ENCODE peak calls at places on chromosomes 7 and 10, in six cellular contexts. C is coronary artery, S is psoas muscle, G is skeletal muscle cell, J is thoracic aorta, H is fibroblast of mammary gland. B is an unnamed sample.

GRCh38 chr7:82375713-82376112 is 67.9 kb downstream of the CACNA2D1 start:
- DNase-seq in J (no peak), G (no peak), H (no peak), C (no peak), S (no peak), B (no peak)

GRCh38 chr10:103612462-103613365 is 119.2 kb downstream of the NEURL1 start:
- DNase-seq in S (no peak), G (peak; percentile 45), C (no peak), H (peak; percentile 92), J (no peak), B (no peak)

GRCh38 chr7:2735744-2736143 is 47.7 kb downstream of the AMZ1 start:
- DNase-seq in G (no peak), J (no peak), S (no peak), H (no peak), C (peak; percentile 68), B (no peak)

GRCh38 chr10:97683556-97684357 is 3.3 kb downstream of the AVPI1 start:
- DNase-seq in H (peak; percentile 72), J (no peak), G (no peak), C (no peak), S (no peak), B (no peak)

GRCh38 chr7:141272417-141272816 is 198.6 kb downstream of the TMEM178B start:
- DNase-seq in C (no peak), H (no peak), S (no peak), J (no peak), G (no peak), B (no peak)

GRCh38 chr7:46619723-46620310 is 698.7 kb upstream of the IGFBP3 start:
- DNase-seq in H (no peak), G (no peak), C (no peak), J (no peak), S (no peak), B (no peak)

GRCh38 chr7:16129431-16130126 is 291.8 kb downstream of the CRPPA start:
- DNase-seq in G (peak; percentile 75), C (no peak), J (no peak), H (peak; percentile 87), S (no peak), B (no peak)

GRCh38 chr7:142787783-142788182 is 17.0 kb downstream of the PRSS2 start:
- DNase-seq in J (no peak), S (no peak), C (no peak), H (no peak), G (no peak), B (no peak)

GRCh38 chr10:132970641-132971438 is 28.5 kb upstream of the CFAP46 start:
- DNase-seq in G (no peak), J (no peak), C (no peak), S (no peak), H (no peak), B (peak; percentile 33)

GRCh38 chr10:102004376-102004775 is 51.6 kb downstream of the ARMH3 start:
- DNase-seq in G (peak; percentile 76), C (no peak), H (peak; percentile 86), S (no peak), J (no peak), B (no peak)

GRCh38 chr10:133201151-133201947 is 28.7 kb upstream of the UTF1 start:
- DNase-seq in J (no peak), S (no peak), C (no peak), G (no peak), H (no peak), B (no peak)

GRCh38 chr10:64091889-64092288 is 570.7 kb downstream of the REEP3 start:
- DNase-seq in J (no peak), G (no peak), H (no peak), S (no peak), C (no peak), B (no peak)

GRCh38 chr10:47402681-47403301 is 18.7 kb upstream of the ZNF488 start:
- DNase-seq in H (peak; percentile 87), C (no peak), J (no peak), S (peak; percentile 50), G (peak; percentile 33), B (no peak)

GRCh38 chr7:42232275-42232674 is 4.7 kb downstream of the GLI3 start:
- DNase-seq in J (no peak), H (peak; percentile 71), G (peak; percentile 37), S (peak; percentile 42), C (no peak), B (no peak)

GRCh38 chr10:129394739-129395298 is 72.2 kb upstream of the MGMT start:
- DNase-seq in S (no peak), C (no peak), H (no peak), J (no peak), G (no peak), B (no peak)

GRCh38 chr7:80387634-80388033 is 124.2 kb downstream of the GNAT3 start:
- DNase-seq in G (no peak), C (no peak), H (no peak), J (no peak), S (no peak), B (no peak)

GRCh38 chr7:130141161-130141857 is 63.9 kb downstream of the TMEM209 start:
- DNase-seq in C (no peak), H (peak; percentile 74), G (no peak), S (peak; percentile 42), J (no peak), B (peak; percentile 47)

GRCh38 chr7:66557214-66558200 is 71.2 kb upstream of the KCTD7 start:
- DNase-seq in G (no peak), J (no peak), H (peak; percentile 43), C (no peak), S (peak; percentile 75), B (peak; percentile 74)

GRCh38 chr7:79182283-79182682 is 271.2 kb downstream of the MAGI2 start:
- DNase-seq in G (peak; percentile 64), H (peak; percentile 91), S (no peak), C (no peak), J (no peak), B (no peak)

GRCh38 chr10:72344932-72345331 is 9.8 kb downstream of the DNAJB12 start:
- DNase-seq in G (no peak), H (no peak), J (no peak), C (no peak), S (no peak), B (no peak)

GRCh38 chr7:155856656-155857055 is 44.4 kb upstream of the SHH start:
- DNase-seq in H (no peak), C (peak; percentile 29), J (no peak), G (no peak), S (no peak), B (no peak)

GRCh38 chr7:36820527-36821170 is 96.4 kb upstream of the AOAH start:
- DNase-seq in C (no peak), S (no peak), G (no peak), J (no peak), H (peak; percentile 38), B (no peak)

GRCh38 chr10:72321248-72322029 is 33.3 kb downstream of the DNAJB12 start:
- DNase-seq in J (no peak), H (no peak), S (no peak), C (no peak), G (no peak), B (no peak)

GRCh38 chr7:124784879-124785818 is 19.6 kb upstream of the GPR37 start:
- DNase-seq in S (peak; percentile 19), G (peak; percentile 10), J (no peak), C (no peak), H (peak; percentile 55), B (peak; percentile 64)

GRCh38 chr10:8063128-8063908 is 8.8 kb downstream of the GATA3 start:
- DNase-seq in G (no peak), J (no peak), S (no peak), C (no peak), H (no peak), B (no peak)

GRCh38 chr10:3763035-3763456 is 22.0 kb downstream of the KLF6 start:
- DNase-seq in G (no peak), H (peak; percentile 66), S (no peak), C (no peak), J (no peak), B (no peak)

GRCh38 chr7:151735186-151735853 is 141.6 kb downstream of the PRKAG2 start:
- DNase-seq in C (no peak), J (no peak), G (no peak), S (no peak), H (no peak), B (no peak)
- H3K4me3 ChIP-seq in C (peak overlapping the region; percentile 63), J (no peak overlapping the region), G (peak overlapping the region; percentile 27), S (peak overlapping the region; percentile 58), H (no peak overlapping the region), B (no peak overlapping the region)

GRCh38 chr10:73940634-73941221 is 29.8 kb downstream of the PLAU start:
- DNase-seq in G (no peak), J (peak; percentile 76), S (peak; percentile 90), C (peak; percentile 88), H (peak; percentile 68), B (peak; percentile 56)
- H3K4me3 ChIP-seq in G (no peak overlapping the region), J (peak overlapping the region; percentile 47), S (peak overlapping the region; percentile 13), C (peak overlapping the region; percentile 53), H (peak overlapping the region; percentile 9), B (no peak overlapping the region)

DNA sequence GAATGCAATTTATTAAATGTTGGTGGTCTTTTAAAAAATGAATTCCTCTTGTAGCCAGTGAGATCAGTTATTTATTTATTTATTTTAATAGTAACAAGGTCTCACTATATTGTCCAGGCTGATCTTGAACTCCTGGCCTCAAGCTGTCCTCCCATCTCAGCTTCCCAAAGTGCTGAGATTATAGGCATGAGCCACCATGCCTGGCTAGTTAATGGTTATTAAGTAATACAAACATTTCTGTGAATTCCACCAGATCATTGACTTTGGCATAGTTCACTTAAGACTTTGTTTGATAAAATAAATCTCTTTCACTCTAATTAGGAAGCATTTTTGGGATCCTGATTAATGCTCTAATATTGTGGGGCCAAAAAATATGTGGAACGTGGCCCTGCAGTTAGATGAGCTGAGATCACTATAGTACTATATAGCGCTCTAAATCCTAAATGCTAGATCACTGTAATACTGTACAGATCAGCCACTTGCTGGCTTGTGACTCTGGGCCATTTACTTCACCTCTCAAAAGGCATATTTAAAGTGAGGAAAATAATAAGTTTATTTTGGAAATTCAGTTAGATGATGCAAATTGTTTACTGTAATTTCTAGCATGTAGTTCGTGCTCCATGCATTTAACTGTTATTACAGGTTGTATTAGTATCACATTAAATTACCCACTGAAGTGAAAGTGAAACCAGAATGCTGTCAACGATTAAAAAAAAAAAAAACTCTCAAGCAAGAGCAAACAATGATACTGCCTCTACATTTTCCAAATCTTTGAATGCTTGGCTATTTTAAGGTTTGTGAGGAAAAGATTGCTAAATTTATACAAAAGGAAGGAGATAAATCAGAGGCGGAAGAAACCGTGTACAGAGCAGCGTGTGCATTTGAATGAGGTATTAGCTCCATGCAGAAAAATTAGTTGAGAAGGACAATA is 15.9 kb upstream of the FAS start:
- DNase-seq in J (no peak), G (no peak), S (no peak), H (peak; percentile 47), C (no peak), B (no peak)
- H3K4me3 ChIP-seq in J (peak overlapping the region; percentile 75), G (peak overlapping the region; percentile 36), S (peak overlapping the region; percentile 68), H (peak overlapping the region; percentile 56), C (peak overlapping the region; percentile 71), B (peak overlapping the region; percentile 48)

GRCh38 chr10:110644598-110645462 is 694 bp downstream of the RBM20 start:
- DNase-seq in C (no peak), G (no peak), S (no peak), H (no peak), J (no peak), B (no peak)

GRCh38 chr10:110641256-110641655 is 2.9 kb upstream of the RBM20 start:
- DNase-seq in S (peak; percentile 41), C (no peak), J (no peak), G (no peak), H (peak; percentile 8), B (no peak)

GRCh38 chr10:110642204-110642979 is 1.7 kb upstream of the RBM20 start:
- DNase-seq in G (no peak), J (no peak), C (no peak), S (no peak), H (no peak), B (no peak)

GRCh38 chr10:110643670-110644597 is at the start of gene RBM20:
- DNase-seq in C (no peak), J (no peak), H (no peak), G (no peak), S (peak; percentile 62), B (no peak)

GRCh38 chr10:110642980-110643655 is 1.0 kb upstream of the RBM20 start:
- DNase-seq in J (no peak), H (no peak), C (no peak), G (no peak), S (no peak), B (no peak)
- H3K4me3 ChIP-seq in J (peak overlapping the region; percentile 87), H (no peak overlapping the region), C (peak overlapping the region; percentile 81), G (peak overlapping the region; percentile 62), S (peak overlapping the region; percentile 88), B (peak overlapping the region; percentile 57)

B was measured in dorsolateral prefrontal cortex.